ENCODE peak calls at places on chromosomes 2 and 18, in nine cellular contexts. Z is T-helper 22 cell; E is activated CD8-positive, alpha-beta memory T cell treated with anti-CD3 and anti-CD28 coated beads for 24 hours; T is adipocyte; O is H7; M is upper lobe of left lung; D is SW 1271; X is K562; F is heart left ventricle. I is an unnamed sample.

GRCh38 chr18:14917311-14917710 is 169.3 kb downstream of the ANKRD30B start:
- DNase-seq in Z (no peak), E (no peak), T (no peak), O (no peak), M (no peak), D (no peak), X (no peak), F (no peak), I (no peak)

GRCh38 chr2:238351315-238351714 is 31.0 kb downstream of the TRAF3IP1 start:
- DNase-seq in Z (no peak), E (no peak), T (no peak), O (no peak), M (no peak), D (no peak), X (no peak), F (no peak), I (no peak)

GRCh38 chr2:105806994-105807393 is 62.3 kb downstream of the NCK2 start:
- DNase-seq in Z (no peak), E (no peak), T (no peak), O (no peak), M (no peak), D (no peak), X (no peak), F (no peak), I (no peak)

GRCh38 chr2:224983719-224984388 is 58.4 kb downstream of the DOCK10 start:
- DNase-seq in Z (no peak), E (no peak), T (peak), O (no peak), M (no peak), D (no peak), X (no peak), F (no peak), I (no peak)

GRCh38 chr2:54329482-54330225 is 73.6 kb upstream of the TSPYL6 start:
- DNase-seq in Z (no peak), E (no peak), T (no peak), O (no peak), M (no peak), D (no peak), X (no peak), F (no peak), I (no peak)

GRCh38 chr2:112465373-112465772 is 16.6 kb upstream of the TTL start:
- DNase-seq in Z (no peak), E (no peak), T (peak), O (peak), M (no peak), D (peak), X (no peak), F (no peak), I (no peak)

GRCh38 chr2:20625491-20625919 is 25.4 kb downstream of the HS1BP3 start:
- DNase-seq in Z (no peak), E (no peak), T (no peak), O (no peak), M (no peak), D (no peak), X (no peak), F (peak), I (no peak)

GRCh38 chr2:108630567-108631405 is 88.5 kb upstream of the RANBP2 start:
- DNase-seq in Z (no peak), E (no peak), T (no peak), O (no peak), M (no peak), D (no peak), X (no peak), F (no peak), I (no peak)

GRCh38 chr2:19623488-19623887 is 265.1 kb upstream of the OSR1 start:
- DNase-seq in Z (no peak), E (no peak), T (peak), O (no peak), M (no peak), D (no peak), X (no peak), F (no peak), I (no peak)

GRCh38 chr2:24169031-24169430 is 5.8 kb upstream of the FAM228A start:
- DNase-seq in Z (no peak), E (no peak), T (no peak), O (no peak), M (no peak), D (no peak), X (no peak), F (no peak), I (no peak)

GRCh38 chr18:58315739-58316215 is 271.8 kb downstream of the NEDD4L start:
- DNase-seq in Z (no peak), E (no peak), T (no peak), O (no peak), M (peak), D (peak), X (no peak), F (no peak), I (peak)

GRCh38 chr2:11326692-11327211 is 17.7 kb downstream of the ROCK2 start:
- DNase-seq in Z (no peak), E (no peak), T (no peak), O (no peak), M (no peak), D (no peak), X (no peak), F (no peak), I (no peak)

GRCh38 chr2:47651296-47651695 is 131.6 kb upstream of the MSH6 start:
- DNase-seq in Z (no peak), E (no peak), T (no peak), O (no peak), M (no peak), D (no peak), X (no peak), F (no peak), I (no peak)

GRCh38 chr2:220394433-220394832 is 767.0 kb downstream of the SLC4A3 start:
- DNase-seq in Z (no peak), E (no peak), T (peak), O (no peak), M (no peak), D (no peak), X (no peak), F (no peak), I (no peak)

GRCh38 chr18:14924226-14924625 is 176.3 kb downstream of the ANKRD30B start:
- DNase-seq in Z (no peak), E (peak), T (peak), O (no peak), M (no peak), D (no peak), X (no peak), F (no peak), I (no peak)

GRCh38 chr2:237673130-237673921 is 45.9 kb downstream of the LRRFIP1 start:
- DNase-seq in Z (peak), E (peak), T (peak), O (peak), M (peak), D (peak), X (peak), F (peak), I (peak)

GRCh38 chr2:23312996-23313606 is 71.9 kb upstream of the KLHL29 start:
- DNase-seq in Z (no peak), E (no peak), T (no peak), O (peak), M (no peak), D (no peak), X (peak), F (no peak), I (no peak)

GRCh38 chr18:35407871-35408481 is 30.8 kb upstream of the ZNF396 start:
- DNase-seq in Z (no peak), E (no peak), T (peak), O (peak), M (peak), D (peak), X (peak), F (no peak), I (no peak)

GRCh38 chr2:36277146-36277808 is 78.3 kb upstream of the CRIM1 start:
- DNase-seq in Z (no peak), E (no peak), T (peak), O (no peak), M (no peak), D (peak), X (no peak), F (no peak), I (no peak)

GRCh38 chr18:79511671-79512301 is 116.1 kb downstream of the NFATC1 start:
- DNase-seq in Z (no peak), E (no peak), T (no peak), O (peak), M (peak), D (no peak), X (no peak), F (peak), I (peak)

GRCh38 chr2:163919717-163920116 is 183.9 kb upstream of the FIGN start:
- DNase-seq in Z (no peak), E (no peak), T (no peak), O (no peak), M (no peak), D (no peak), X (no peak), F (no peak), I (no peak)

GRCh38 chr18:63788447-63789096 is 13.4 kb downstream of the SERPINB7 start:
- DNase-seq in Z (no peak), E (peak), T (peak), O (no peak), M (peak), D (peak), X (no peak), F (no peak), I (no peak)

GRCh38 chr2:238974061-238974460 is 126.2 kb downstream of the TWIST2 start:
- DNase-seq in Z (no peak), E (no peak), T (peak), O (no peak), M (no peak), D (no peak), X (no peak), F (no peak), I (no peak)

GRCh38 chr2:73291461-73292315 is 1.7 kb downstream of the EGR4 start:
- DNase-seq in Z (no peak), E (no peak), T (peak), O (peak), M (no peak), D (no peak), X (no peak), F (no peak), I (no peak)

GRCh38 chr2:82641781-82642180 is 1817.3 kb downstream of the SUCLG1 start:
- DNase-seq in Z (no peak), E (no peak), T (no peak), O (no peak), M (no peak), D (no peak), X (no peak), F (no peak), I (no peak)